ENCODE peak calls at places on chromosomes 5 and 9, in four cellular contexts. One of them, this sample, is unnamed.

GRCh38 chr5:172953776-172954189 is 5.4 kb upstream of the RPL26L1 start:
- DNase-seq in effector memory CD8-positive, alpha-beta T cell: no peak
- DNase-seq in stimulated activated naive CD8-positive, alpha-beta T cell treated with anti-CD3 and anti-CD28 coated beads, Interleukin-15, amount 100 ng/mL, for 72 hours: no peak
- DNase-seq in cardiac fibroblast: peak; percentile 81
- DNase-seq in this sample: no peak

GRCh38 chr9:91424403-91425176 is 958 bp upstream of the NFIL3 start:
- DNase-seq in effector memory CD8-positive, alpha-beta T cell: peak; percentile 54
- DNase-seq in stimulated activated naive CD8-positive, alpha-beta T cell treated with anti-CD3 and anti-CD28 coated beads, Interleukin-15, amount 100 ng/mL, for 72 hours: peak; percentile 55
- DNase-seq in cardiac fibroblast: peak; percentile 94
- DNase-seq in this sample: peak; percentile 66

GRCh38 chr9:121373401-121373769 is 3.3 kb upstream of the STOM start:
- DNase-seq in effector memory CD8-positive, alpha-beta T cell: no peak
- DNase-seq in stimulated activated naive CD8-positive, alpha-beta T cell treated with anti-CD3 and anti-CD28 coated beads, Interleukin-15, amount 100 ng/mL, for 72 hours: no peak
- DNase-seq in cardiac fibroblast: no peak
- DNase-seq in this sample: no peak

GRCh38 chr9:131809941-131810344 is 70.1 kb upstream of the RAPGEF1 start:
- DNase-seq in effector memory CD8-positive, alpha-beta T cell: no peak
- DNase-seq in stimulated activated naive CD8-positive, alpha-beta T cell treated with anti-CD3 and anti-CD28 coated beads, Interleukin-15, amount 100 ng/mL, for 72 hours: no peak
- DNase-seq in cardiac fibroblast: peak; percentile 37
- DNase-seq in this sample: no peak

GRCh38 chr9:16139781-16140180 is 586.9 kb downstream of the CCDC171 start:
- DNase-seq in effector memory CD8-positive, alpha-beta T cell: no peak
- DNase-seq in stimulated activated naive CD8-positive, alpha-beta T cell treated with anti-CD3 and anti-CD28 coated beads, Interleukin-15, amount 100 ng/mL, for 72 hours: no peak
- DNase-seq in cardiac fibroblast: peak; percentile 44
- DNase-seq in this sample: no peak

GRCh38 chr5:34490501-34491250 is 165.5 kb upstream of the RAI14 start:
- DNase-seq in effector memory CD8-positive, alpha-beta T cell: no peak
- DNase-seq in stimulated activated naive CD8-positive, alpha-beta T cell treated with anti-CD3 and anti-CD28 coated beads, Interleukin-15, amount 100 ng/mL, for 72 hours: no peak
- DNase-seq in cardiac fibroblast: no peak
- DNase-seq in this sample: no peak

GRCh38 chr9:105757496-105758251 is 63.3 kb downstream of the TMEM38B start:
- DNase-seq in effector memory CD8-positive, alpha-beta T cell: no peak
- DNase-seq in stimulated activated naive CD8-positive, alpha-beta T cell treated with anti-CD3 and anti-CD28 coated beads, Interleukin-15, amount 100 ng/mL, for 72 hours: no peak
- DNase-seq in cardiac fibroblast: peak; percentile 26
- DNase-seq in this sample: no peak

GRCh38 chr5:90479611-90480385 is 5.1 kb downstream of the POLR3G start:
- DNase-seq in effector memory CD8-positive, alpha-beta T cell: no peak
- DNase-seq in stimulated activated naive CD8-positive, alpha-beta T cell treated with anti-CD3 and anti-CD28 coated beads, Interleukin-15, amount 100 ng/mL, for 72 hours: no peak
- DNase-seq in cardiac fibroblast: no peak
- DNase-seq in this sample: no peak

GRCh38 chr9:83707518-83707767 is 315 bp downstream of the UBQLN1 start:
- DNase-seq in effector memory CD8-positive, alpha-beta T cell: no peak
- DNase-seq in stimulated activated naive CD8-positive, alpha-beta T cell treated with anti-CD3 and anti-CD28 coated beads, Interleukin-15, amount 100 ng/mL, for 72 hours: no peak
- DNase-seq in cardiac fibroblast: no peak
- DNase-seq in this sample: no peak

This sample was measured in activated T-cell treated with anti-CD3 and anti-CD28 coated beads, Interleukin-2, amount 50 U/mL, for 1 hour.